ENCODE peak calls at places on chromosomes 11 and 22, in six cellular contexts. G is cardiac muscle cell; P is heart right ventricle; V is brain microvascular endothelial cell; F is CD8-positive, alpha-beta T cell; O is K562. U is an unnamed sample.

GRCh38 chr22:49976439-49977175 is 16.0 kb downstream of the PIM3 start:
- DNase-seq in G (no peak), P (no peak), V (no peak), F (no peak), O (peak), U (no peak)

GRCh38 chr11:132496341-132496740 is 1036.0 kb downstream of the OPCML start:
- DNase-seq in G (peak), P (no peak), V (peak), F (no peak), O (no peak), U (no peak)

GRCh38 chr11:36569095-36569494 is 1.3 kb downstream of the RAG1 start:
- DNase-seq in G (no peak), P (no peak), V (no peak), F (no peak), O (no peak), U (no peak)

GRCh38 chr22:37465721-37466120 is 20.5 kb downstream of the MFNG start:
- DNase-seq in G (no peak), P (no peak), V (no peak), F (no peak), O (no peak), U (no peak)

GRCh38 chr11:3609416-3610265 is 32.2 kb downstream of the ART5 start:
- DNase-seq in G (peak), P (no peak), V (peak), F (no peak), O (peak), U (peak)

GRCh38 chr22:34000879-34001526 is 80.7 kb upstream of the LARGE1 start:
- DNase-seq in G (no peak), P (no peak), V (no peak), F (no peak), O (no peak), U (no peak)

GRCh38 chr22:49513358-49513851 is 314.3 kb downstream of the BRD1 start:
- DNase-seq in G (no peak), P (no peak), V (no peak), F (no peak), O (peak), U (no peak)

GRCh38 chr22:30869996-30870395 is 98.6 kb downstream of the MORC2 start:
- DNase-seq in G (no peak), P (no peak), V (no peak), F (no peak), O (no peak), U (no peak)

GRCh38 chr22:29156507-29156906 is 49.2 kb upstream of the EMID1 start:
- DNase-seq in G (peak), P (no peak), V (no peak), F (no peak), O (no peak), U (peak)

GRCh38 chr11:17412488-17413180 is 24.2 kb upstream of the KCNJ11 start:
- DNase-seq in G (no peak), P (no peak), V (no peak), F (no peak), O (no peak), U (peak)

GRCh38 chr11:27934830-27935145 is 173.2 kb downstream of the KIF18A start:
- DNase-seq in G (peak), P (no peak), V (peak), F (no peak), O (no peak), U (no peak)

GRCh38 chr22:31800065-31800464 is 46.2 kb downstream of the DEPDC5 start:
- DNase-seq in G (no peak), P (no peak), V (no peak), F (no peak), O (no peak), U (no peak)

GRCh38 chr11:44028816-44029506 is 18.8 kb upstream of the ACCSL start:
- DNase-seq in G (no peak), P (no peak), V (no peak), F (no peak), O (no peak), U (no peak)

GRCh38 chr11:69382131-69383128 is 88.5 kb downstream of the MYEOV start:
- DNase-seq in G (peak), P (peak), V (no peak), F (no peak), O (peak), U (peak)

GRCh38 chr22:25449781-25450317 is 114.6 kb upstream of the GRK3 start:
- DNase-seq in G (no peak), P (no peak), V (no peak), F (no peak), O (no peak), U (no peak)

GRCh38 chr11:8225589-8226036 is 38.1 kb downstream of the LMO1 start:
- DNase-seq in G (peak), P (peak), V (peak), F (peak), O (peak), U (peak)

GRCh38 chr11:10451399-10452116 is 3.5 kb upstream of the AMPD3 start:
- DNase-seq in G (no peak), P (no peak), V (no peak), F (no peak), O (no peak), U (no peak)

GRCh38 chr11:71470956-71471355 is 18.0 kb downstream of the NADSYN1 start:
- DNase-seq in G (no peak), P (no peak), V (no peak), F (no peak), O (no peak), U (no peak)

GRCh38 chr11:71155846-71156245 is 96.5 kb downstream of the SHANK2 start:
- DNase-seq in G (no peak), P (no peak), V (no peak), F (no peak), O (no peak), U (no peak)

GRCh38 chr11:63635762-63636465 is 21.7 kb upstream of the PLAAT3 start:
- DNase-seq in G (peak), P (peak), V (peak), F (peak), O (peak), U (peak)

GRCh38 chr11:67674442-67674871 is at the start of gene ALDH3B2:
- DNase-seq in G (no peak), P (no peak), V (no peak), F (no peak), O (no peak), U (no peak)

GRCh38 chr22:31538815-31539214 is 42.5 kb downstream of the SFI1 start:
- DNase-seq in G (no peak), P (no peak), V (no peak), F (no peak), O (no peak), U (no peak)

GRCh38 chr22:30240541-30241417 is 5.8 kb downstream of the LIF start:
- DNase-seq in G (no peak), P (no peak), V (no peak), F (no peak), O (no peak), U (no peak)

GRCh38 chr11:78414321-78415051 is 3.1 kb downstream of the GAB2 start:
- DNase-seq in G (peak), P (no peak), V (no peak), F (no peak), O (peak), U (no peak)

GRCh38 chr11:28619870-28620540 is 511.8 kb downstream of the METTL15 start:
- DNase-seq in G (peak), P (no peak), V (peak), F (no peak), O (no peak), U (no peak)

GRCh38 chr11:105152556-105152955 is 13.0 kb upstream of the CARD18 start:
- DNase-seq in G (no peak), P (no peak), V (no peak), F (no peak), O (no peak), U (no peak)

GRCh38 chr11:105155679-105156078 is 16.1 kb upstream of the CARD18 start:
- DNase-seq in G (no peak), P (no peak), V (no peak), F (no peak), O (no peak), U (no peak)

GRCh38 chr11:105153392-105153791 is 13.8 kb upstream of the CARD18 start:
- DNase-seq in G (no peak), P (no peak), V (peak), F (no peak), O (no peak), U (no peak)

GRCh38 chr11:105156720-105157119 is 17.2 kb upstream of the CARD18 start:
- DNase-seq in G (no peak), P (no peak), V (no peak), F (no peak), O (no peak), U (no peak)

GRCh38 chr11:105156231-105156630 is 16.7 kb upstream of the CARD18 start:
- DNase-seq in G (no peak), P (no peak), V (no peak), F (no peak), O (no peak), U (no peak)
- TF ChIP-seq CTCF in G (no peak), P (no peak), V (no peak), F (no peak), O (no peak), U (no peak)

GRCh38 chr22:43956383-43956782 is 1.1 kb downstream of the SAMM50 start:
- DNase-seq in G (peak), P (no peak), V (no peak), F (no peak), O (no peak), U (no peak)
- H3K4me3 ChIP-seq in G (peak), P (peak), V (peak), F (peak), O (peak), U (peak)

DNA sequence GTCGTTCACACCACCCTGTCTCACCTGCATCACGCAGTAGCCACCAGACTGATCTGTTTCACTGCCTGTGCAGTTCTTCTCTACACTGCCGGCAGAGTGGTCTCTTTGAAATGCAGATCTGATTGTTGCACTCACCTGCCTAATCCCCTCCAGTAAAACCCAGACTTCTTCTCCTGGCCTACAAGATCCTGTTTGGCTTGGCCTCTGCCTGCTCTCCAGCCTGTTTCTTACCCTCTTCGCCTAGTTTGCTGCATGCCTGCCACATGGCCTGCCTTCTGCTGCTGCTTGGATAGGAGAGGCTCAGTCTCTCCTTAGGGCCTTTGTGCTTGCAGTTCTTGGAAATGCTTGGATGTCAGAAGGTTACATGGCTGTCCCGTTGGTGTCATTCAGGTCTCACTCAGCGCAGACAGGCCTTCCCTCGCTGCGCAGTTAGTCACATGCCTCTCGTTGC is 42.0 kb downstream of the PACS1 start:
- DNase-seq in G (peak), P (no peak), V (no peak), F (no peak), O (no peak), U (peak)
- H3K27ac ChIP-seq in G (peak), P (peak), V (peak), F (no peak), O (no peak), U (no peak)

DNA sequence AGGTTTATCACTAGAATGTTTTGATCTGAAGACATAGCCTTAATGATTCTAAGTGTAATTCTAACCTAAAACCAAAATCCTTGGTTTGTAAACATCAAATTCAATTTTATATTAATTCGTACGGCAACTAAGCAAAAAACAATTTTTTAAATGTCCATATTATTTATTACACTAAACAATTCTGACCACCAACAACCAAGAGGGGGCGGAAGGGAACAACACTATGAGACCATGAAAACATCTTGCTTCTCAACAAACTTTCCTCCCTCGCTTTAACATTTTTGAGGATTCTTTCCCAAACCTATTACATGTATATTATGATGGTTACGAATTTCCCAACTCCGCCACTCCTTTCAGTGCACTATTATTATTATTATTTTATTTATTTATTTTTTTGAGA is 6.5 kb upstream of the UCP2 start:
- DNase-seq in G (peak), P (no peak), V (no peak), F (no peak), O (no peak), U (no peak)
- TF ChIP-seq CTCF in G (peak), P (no peak), V (peak), F (no peak), O (peak), U (no peak)

GRCh38 chr11:124919836-124920755 is 1.0 kb downstream of the HEPN1 start:
- DNase-seq in G (no peak), P (no peak), V (no peak), F (no peak), O (no peak), U (no peak)
- H3K4me3 ChIP-seq in G (no peak), P (peak), V (no peak), F (peak), O (no peak), U (no peak)